ENCODE peak calls at places on chromosome 20, in eight cellular contexts. L is mammary epithelial cell, P is hepatocyte, A is psoas muscle, B is IMR-90, V is left ventricle myocardium inferior, Z is mucosa of descending colon, N is keratinocyte. Q is an unnamed sample. For H3K9me3, the result is how much of the 10 kb centered on the place peaks cover.

GRCh38 chr20:16290358-16290757 is 282.9 kb downstream of the KIF16B start:
- DNase-seq in B (no peak), N (no peak), P (no peak), L (no peak), A (no peak), V (no peak), Z (no peak), Q (peak)

GRCh38 chr20:38157635-38158495 is 7.2 kb downstream of the TGM2 start:
- DNase-seq in N (no peak), A (no peak), P (no peak), V (peak), Z (no peak), L (no peak), B (peak), Q (no peak)

GRCh38 chr20:45080867-45081616 is 19.9 kb downstream of the KCNS1 start:
- DNase-seq in A (no peak), B (peak), V (no peak), Z (no peak), L (no peak), N (no peak), P (no peak), Q (no peak)

GRCh38 chr20:40433341-40433861 is 255.6 kb downstream of the MAFB start:
- DNase-seq in B (no peak), N (no peak), V (no peak), Z (no peak), L (no peak), A (no peak), P (no peak), Q (no peak)

GRCh38 chr20:53900380-53900999 is 169.9 kb downstream of the BCAS1 start:
- DNase-seq in V (no peak), P (no peak), Z (no peak), B (peak), N (peak), A (no peak), L (peak), Q (no peak)

GRCh38 chr20:13297105-13297899 is 76.2 kb downstream of the ISM1 start:
- DNase-seq in B (no peak), V (no peak), Z (no peak), N (no peak), A (no peak), P (peak), L (no peak), Q (no peak)

GRCh38 chr20:49717693-49718092 is 4.0 kb upstream of the B4GALT5 start:
- DNase-seq in Z (no peak), L (no peak), A (peak), B (peak), V (no peak), N (no peak), P (peak), Q (no peak)

GRCh38 chr20:341682-342081 is 5.2 kb upstream of the NRSN2 start:
- DNase-seq in P (peak), Z (no peak), A (no peak), L (peak), V (no peak), B (peak), N (peak), Q (no peak)

GRCh38 chr20:7579888-7580287 is 360.4 kb downstream of the HAO1 start:
- DNase-seq in V (no peak), B (no peak), P (no peak), Z (no peak), A (no peak), N (peak), L (peak), Q (no peak)

GRCh38 chr20:36070451-36070850 is 84.1 kb upstream of the EPB41L1 start:
- DNase-seq in Z (no peak), L (no peak), V (no peak), N (no peak), B (no peak), P (peak), A (no peak), Q (peak)

GRCh38 chr20:45094864-45095574 is 5.9 kb downstream of the KCNS1 start:
- DNase-seq in V (no peak), A (no peak), P (no peak), B (no peak), Z (no peak), N (no peak), L (no peak), Q (no peak)

GRCh38 chr20:56440346-56441007 is 27.9 kb upstream of the RTF2 start:
- DNase-seq in V (no peak), A (no peak), B (no peak), Z (no peak), L (no peak), N (no peak), P (no peak), Q (no peak)

GRCh38 chr20:59774204-59774641 is 159.2 kb downstream of the SYCP2 start:
- DNase-seq in B (no peak), A (no peak), N (no peak), L (no peak), V (no peak), Z (no peak), P (no peak), Q (no peak)

GRCh38 chr20:53413188-53413631 is 180.4 kb downstream of the ZNF217 start:
- DNase-seq in A (peak), P (peak), N (no peak), Z (peak), B (no peak), V (no peak), L (no peak), Q (peak)

GRCh38 chr20:58710481-58711265 is 18.1 kb downstream of the NPEPL1 start:
- DNase-seq in B (no peak), V (no peak), P (peak), A (no peak), L (no peak), N (no peak), Z (peak), Q (no peak)

GRCh38 chr20:53524589-53525311 is 68.9 kb downstream of the ZNF217 start:
- DNase-seq in B (no peak), A (no peak), L (no peak), Z (no peak), N (no peak), V (no peak), P (no peak), Q (peak)

GRCh38 chr20:63384336-63384735 is 23.2 kb upstream of the CHRNA4 start:
- DNase-seq in A (no peak), B (no peak), V (no peak), L (no peak), N (no peak), P (no peak), Z (no peak), Q (no peak)

GRCh38 chr20:39800111-39800510 is 838.0 kb downstream of the DHX35 start:
- DNase-seq in B (peak), V (no peak), Z (no peak), A (no peak), L (peak), N (no peak), P (no peak), Q (no peak)

GRCh38 chr20:63321148-63321831 is 28.3 kb downstream of the COL20A1 start:
- DNase-seq in B (peak), N (no peak), L (no peak), V (peak), A (peak), Z (peak), P (peak), Q (peak)

GRCh38 chr20:3400260-3401155 is 7.0 kb downstream of the DNAAF9 start:
- DNase-seq in V (no peak), P (no peak), Z (no peak), N (no peak), L (no peak), A (no peak), B (no peak), Q (no peak)

GRCh38 chr20:44765091-44765490 is 19.4 kb downstream of the KCNK15 start:
- DNase-seq in L (no peak), A (no peak), V (no peak), N (no peak), B (no peak), P (no peak), Z (no peak), Q (no peak)

GRCh38 chr20:35267092-35267491 is 10.8 kb downstream of the MMP24OS start:
- DNase-seq in P (no peak), Z (no peak), N (no peak), A (no peak), B (no peak), V (no peak), L (no peak), Q (no peak)

GRCh38 chr20:18904192-18904591 is 90.6 kb downstream of the SCP2D1 start:
- DNase-seq in B (no peak), L (no peak), A (no peak), V (no peak), N (no peak), P (no peak), Z (no peak), Q (peak)
- TF ChIP-seq CTCF in B (no peak), L (no peak), A (no peak), V (no peak), N (no peak), P (no peak), Z (no peak), Q (no peak)

DNA sequence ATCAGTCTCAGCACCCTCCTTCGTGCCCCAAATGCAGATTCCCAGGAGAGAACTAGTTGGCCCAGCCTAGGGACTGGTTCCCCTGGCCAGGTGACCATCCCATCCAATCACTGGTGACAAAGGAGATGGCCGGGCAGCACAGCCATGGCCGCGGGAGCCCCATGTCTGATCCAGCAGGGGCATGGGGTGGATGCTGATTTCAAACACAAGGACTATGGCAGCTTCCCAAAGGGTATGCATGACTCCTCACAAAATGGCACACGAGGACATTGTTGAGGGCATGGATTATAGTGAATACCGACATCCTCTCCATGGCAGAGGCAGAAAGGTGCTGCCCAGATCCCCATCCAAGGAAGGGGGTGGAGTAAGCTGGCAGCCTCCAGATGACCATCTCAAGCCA is 9.9 kb upstream of the LSM14B start:
- DNase-seq in N (no peak), Z (no peak), P (no peak), B (no peak), V (no peak), A (no peak), L (no peak), Q (no peak)
- H3K9me3 ChIP-seq in N (under half), Z (half or more), P (under half), B (under half), V (half or more), A (half or more), L (under half), Q (half or more)

DNA sequence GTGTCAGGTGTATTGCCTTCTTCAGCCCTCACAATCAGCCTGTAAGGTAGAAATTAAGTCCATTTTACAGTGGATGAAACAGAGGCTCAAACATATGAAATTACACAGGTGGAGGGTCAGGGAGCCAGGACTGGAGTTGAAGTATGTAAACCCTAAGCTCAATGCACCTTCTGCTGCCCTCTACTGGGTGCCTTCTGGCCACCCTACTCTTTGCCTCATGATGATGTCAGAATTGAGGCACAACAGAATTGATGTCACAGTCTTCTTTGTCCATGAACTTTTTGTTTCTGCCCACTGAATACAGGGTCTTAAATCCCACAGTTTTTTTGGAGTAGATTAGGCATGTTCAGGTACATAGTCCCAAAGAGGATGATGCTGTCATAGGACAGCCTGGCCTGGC is 400.8 kb upstream of the CHD6 start:
- DNase-seq in V (no peak), A (no peak), N (no peak), P (no peak), B (no peak), Z (no peak), L (no peak), Q (no peak)
- TF ChIP-seq CTCF in V (no peak), A (no peak), N (peak), P (peak), B (no peak), Z (no peak), L (no peak), Q (peak)

GRCh38 chr20:33822423-33822822 is 11.3 kb downstream of the CHMP4B start:
- DNase-seq in Z (no peak), A (no peak), N (no peak), L (no peak), V (no peak), P (no peak), B (no peak), Q (no peak)
- H3K9me3 ChIP-seq in Z (under half), A (under half), N (under half), L (under half), V (under half), P (under half), B (under half), Q (under half)

GRCh38 chr20:57562541-57563465 is 1.9 kb downstream of the PCK1 start:
- DNase-seq in L (no peak), P (no peak), B (no peak), N (no peak), A (no peak), V (no peak), Z (no peak), Q (no peak)

GRCh38 chr20:57566399-57566798 is 5.5 kb downstream of the PCK1 start:
- DNase-seq in V (no peak), A (no peak), L (no peak), B (no peak), P (no peak), N (no peak), Z (no peak), Q (no peak)

GRCh38 chr20:57563522-57563921 is 2.6 kb downstream of the PCK1 start:
- DNase-seq in A (no peak), V (no peak), N (no peak), L (no peak), Z (no peak), P (no peak), B (no peak), Q (no peak)

GRCh38 chr20:57564951-57565642 is 4.2 kb downstream of the PCK1 start:
- DNase-seq in B (no peak), P (no peak), N (no peak), Z (no peak), V (no peak), L (no peak), A (no peak), Q (no peak)

DNA sequence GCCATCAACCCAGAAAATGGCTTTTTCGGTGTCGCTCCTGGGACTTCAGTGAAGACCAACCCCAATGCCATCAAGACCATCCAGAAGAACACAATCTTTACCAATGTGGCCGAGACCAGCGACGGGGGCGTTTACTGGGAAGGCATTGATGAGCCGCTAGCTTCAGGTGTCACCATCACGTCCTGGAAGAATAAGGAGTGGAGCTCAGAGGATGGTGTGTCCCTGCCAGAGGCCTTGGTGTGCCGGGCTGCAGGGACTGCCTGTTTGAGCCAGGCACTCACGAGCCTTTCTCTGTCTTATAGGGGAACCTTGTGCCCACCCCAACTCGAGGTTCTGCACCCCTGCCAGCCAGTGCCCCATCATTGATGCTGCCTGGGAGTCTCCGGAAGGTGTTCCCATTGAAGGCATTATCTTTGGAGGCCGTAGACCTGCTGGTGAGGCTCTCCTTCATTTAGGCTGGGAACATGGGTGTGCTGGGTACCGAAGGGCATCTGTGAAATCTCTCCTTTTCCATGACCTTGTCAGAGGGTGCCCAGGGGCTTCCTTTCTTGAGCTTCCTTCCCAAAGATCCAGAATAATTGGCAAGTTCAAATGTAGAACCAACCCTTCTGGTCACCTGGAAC is 3.4 kb downstream of the PCK1 start:
- DNase-seq in N (no peak), B (no peak), Z (no peak), P (no peak), A (no peak), V (no peak), L (no peak), Q (no peak)
- TF ChIP-seq CTCF in N (no peak), B (no peak), Z (no peak), P (no peak), A (no peak), V (no peak), L (no peak), Q (no peak)

DNA sequence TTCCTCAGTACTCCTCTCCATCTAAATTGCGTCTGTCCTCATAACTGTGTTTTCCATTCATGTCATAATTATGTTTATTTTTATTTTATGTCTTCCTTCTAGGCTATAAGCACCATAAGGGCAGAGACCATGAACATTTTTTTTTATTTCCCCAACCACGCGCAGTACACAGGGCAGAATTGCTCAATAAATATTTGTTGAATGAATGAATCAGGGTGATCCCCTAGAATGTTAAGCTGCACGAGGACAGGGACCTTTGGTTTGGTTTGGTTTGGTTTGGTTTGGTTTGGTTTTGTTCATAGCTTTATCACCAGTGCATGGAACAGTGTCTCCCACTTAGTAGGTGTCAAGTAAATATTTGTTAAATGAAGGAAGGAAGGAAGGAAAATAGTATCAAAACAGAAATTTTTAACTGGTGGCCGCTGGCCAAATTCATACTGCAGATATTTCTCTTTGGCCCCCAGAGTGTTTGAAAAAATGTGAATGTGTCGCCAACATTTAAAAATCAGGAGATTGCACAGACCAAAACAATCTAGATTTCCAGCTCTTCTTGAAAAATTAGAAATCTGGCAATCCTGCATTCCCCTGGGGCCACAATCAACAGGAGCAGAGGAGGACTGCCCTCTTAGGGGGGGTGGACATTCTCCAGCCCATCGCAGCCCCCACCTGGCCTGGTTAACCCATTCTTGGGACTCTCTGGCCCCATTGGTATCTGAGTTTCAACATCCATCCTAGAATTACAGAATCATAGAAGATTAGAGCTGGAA is 205.3 kb downstream of the EYA2 start:
- DNase-seq in Z (no peak), L (no peak), N (no peak), V (peak), B (peak), P (no peak), A (peak), Q (no peak)
- H3K9me3 ChIP-seq in Z (under half), L (under half), N (under half), V (half or more), B (under half), P (under half), A (under half), Q (under half)